ENCODE peak calls at places on chromosomes 13 and 19, in eight cellular contexts. One of them, this sample, is unnamed. For H3K4me1, the result is how much of the 10 kb centered on the place peaks cover.

GRCh38 chr13:18952225-18953016 is 229.2 kb downstream of the TUBA3C start:
- DNase-seq in GM23248: no peak
- DNase-seq in right lobe of liver: no peak
- DNase-seq in lower lobe of right lung: no peak
- DNase-seq in CD8-positive, alpha-beta memory T cell: no peak
- DNase-seq in upper lobe of left lung: peak
- DNase-seq in heart left ventricle: no peak
- DNase-seq in iPS DF 6.9: no peak
- DNase-seq in this sample: no peak

GRCh38 chr13:48630291-48630690 is 23.4 kb upstream of the CYSLTR2 start:
- DNase-seq in GM23248: no peak
- DNase-seq in right lobe of liver: no peak
- DNase-seq in lower lobe of right lung: no peak
- DNase-seq in CD8-positive, alpha-beta memory T cell: no peak
- DNase-seq in upper lobe of left lung: no peak
- DNase-seq in heart left ventricle: no peak
- DNase-seq in iPS DF 6.9: no peak
- DNase-seq in this sample: no peak

GRCh38 chr19:13959962-13960862 is 7.9 kb downstream of the DCAF15 start:
- DNase-seq in GM23248: peak
- DNase-seq in right lobe of liver: no peak
- DNase-seq in lower lobe of right lung: no peak
- DNase-seq in CD8-positive, alpha-beta memory T cell: no peak
- DNase-seq in upper lobe of left lung: peak
- DNase-seq in heart left ventricle: no peak
- DNase-seq in iPS DF 6.9: no peak
- DNase-seq in this sample: no peak

GRCh38 chr13:43405457-43405856 is 381.3 kb downstream of the ENOX1 start:
- DNase-seq in GM23248: peak
- DNase-seq in right lobe of liver: no peak
- DNase-seq in lower lobe of right lung: no peak
- DNase-seq in CD8-positive, alpha-beta memory T cell: no peak
- DNase-seq in upper lobe of left lung: no peak
- DNase-seq in heart left ventricle: no peak
- DNase-seq in iPS DF 6.9: no peak
- DNase-seq in this sample: no peak

GRCh38 chr13:112545866-112546265 is 42.1 kb downstream of the TUBGCP3 start:
- DNase-seq in GM23248: peak
- DNase-seq in right lobe of liver: no peak
- DNase-seq in lower lobe of right lung: no peak
- DNase-seq in CD8-positive, alpha-beta memory T cell: no peak
- DNase-seq in upper lobe of left lung: no peak
- DNase-seq in heart left ventricle: no peak
- DNase-seq in iPS DF 6.9: no peak
- DNase-seq in this sample: no peak

GRCh38 chr13:20127563-20128458 is 33.0 kb downstream of the GJA3 start:
- DNase-seq in GM23248: peak
- DNase-seq in right lobe of liver: peak
- DNase-seq in lower lobe of right lung: peak
- DNase-seq in CD8-positive, alpha-beta memory T cell: no peak
- DNase-seq in upper lobe of left lung: peak
- DNase-seq in heart left ventricle: peak
- DNase-seq in iPS DF 6.9: no peak
- DNase-seq in this sample: peak

GRCh38 chr13:38702609-38703008 is 15.7 kb downstream of the FREM2 start:
- DNase-seq in GM23248: no peak
- DNase-seq in right lobe of liver: no peak
- DNase-seq in lower lobe of right lung: no peak
- DNase-seq in CD8-positive, alpha-beta memory T cell: no peak
- DNase-seq in upper lobe of left lung: no peak
- DNase-seq in heart left ventricle: no peak
- DNase-seq in iPS DF 6.9: no peak
- DNase-seq in this sample: no peak

GRCh38 chr13:100333141-100333540 is 244.2 kb downstream of the PCCA start:
- DNase-seq in GM23248: no peak
- DNase-seq in right lobe of liver: no peak
- DNase-seq in lower lobe of right lung: no peak
- DNase-seq in CD8-positive, alpha-beta memory T cell: no peak
- DNase-seq in upper lobe of left lung: no peak
- DNase-seq in heart left ventricle: no peak
- DNase-seq in iPS DF 6.9: no peak
- DNase-seq in this sample: no peak

GRCh38 chr13:100075700-100076587 is 12.9 kb upstream of the PCCA start:
- DNase-seq in GM23248: peak
- DNase-seq in right lobe of liver: peak
- DNase-seq in lower lobe of right lung: no peak
- DNase-seq in CD8-positive, alpha-beta memory T cell: no peak
- DNase-seq in upper lobe of left lung: no peak
- DNase-seq in heart left ventricle: no peak
- DNase-seq in iPS DF 6.9: no peak
- DNase-seq in this sample: no peak

GRCh38 chr19:29263305-29264080 is 50.5 kb upstream of the UQCRFS1 start:
- DNase-seq in GM23248: peak
- DNase-seq in right lobe of liver: no peak
- DNase-seq in lower lobe of right lung: no peak
- DNase-seq in CD8-positive, alpha-beta memory T cell: peak
- DNase-seq in upper lobe of left lung: no peak
- DNase-seq in heart left ventricle: no peak
- DNase-seq in iPS DF 6.9: peak
- DNase-seq in this sample: peak

GRCh38 chr19:5694952-5695648 is 5.0 kb downstream of the RPL36 start:
- DNase-seq in GM23248: no peak
- DNase-seq in right lobe of liver: no peak
- DNase-seq in lower lobe of right lung: no peak
- DNase-seq in CD8-positive, alpha-beta memory T cell: no peak
- DNase-seq in upper lobe of left lung: no peak
- DNase-seq in heart left ventricle: no peak
- DNase-seq in iPS DF 6.9: no peak
- DNase-seq in this sample: no peak

GRCh38 chr13:79830945-79831344 is 350.0 kb downstream of the NDFIP2 start:
- DNase-seq in GM23248: no peak
- DNase-seq in right lobe of liver: no peak
- DNase-seq in lower lobe of right lung: no peak
- DNase-seq in CD8-positive, alpha-beta memory T cell: no peak
- DNase-seq in upper lobe of left lung: no peak
- DNase-seq in heart left ventricle: no peak
- DNase-seq in iPS DF 6.9: no peak
- DNase-seq in this sample: no peak

GRCh38 chr13:42380420-42381164 is 108.6 kb downstream of the AKAP11 start:
- DNase-seq in GM23248: no peak
- DNase-seq in right lobe of liver: no peak
- DNase-seq in lower lobe of right lung: no peak
- DNase-seq in CD8-positive, alpha-beta memory T cell: no peak
- DNase-seq in upper lobe of left lung: no peak
- DNase-seq in heart left ventricle: no peak
- DNase-seq in iPS DF 6.9: no peak
- DNase-seq in this sample: no peak

GRCh38 chr19:39156891-39157230 is 31.3 kb downstream of the PAK4 start:
- DNase-seq in GM23248: no peak
- DNase-seq in right lobe of liver: no peak
- DNase-seq in lower lobe of right lung: no peak
- DNase-seq in CD8-positive, alpha-beta memory T cell: no peak
- DNase-seq in upper lobe of left lung: no peak
- DNase-seq in heart left ventricle: no peak
- DNase-seq in iPS DF 6.9: no peak
- DNase-seq in this sample: no peak
- H3K4me1 ChIP-seq in GM23248: under half
- H3K4me1 ChIP-seq in right lobe of liver: under half
- H3K4me1 ChIP-seq in lower lobe of right lung: half or more
- H3K4me1 ChIP-seq in CD8-positive, alpha-beta memory T cell: under half
- H3K4me1 ChIP-seq in upper lobe of left lung: half or more
- H3K4me1 ChIP-seq in heart left ventricle: under half
- H3K4me1 ChIP-seq in iPS DF 6.9: under half
- H3K4me1 ChIP-seq in this sample: under half

DNA sequence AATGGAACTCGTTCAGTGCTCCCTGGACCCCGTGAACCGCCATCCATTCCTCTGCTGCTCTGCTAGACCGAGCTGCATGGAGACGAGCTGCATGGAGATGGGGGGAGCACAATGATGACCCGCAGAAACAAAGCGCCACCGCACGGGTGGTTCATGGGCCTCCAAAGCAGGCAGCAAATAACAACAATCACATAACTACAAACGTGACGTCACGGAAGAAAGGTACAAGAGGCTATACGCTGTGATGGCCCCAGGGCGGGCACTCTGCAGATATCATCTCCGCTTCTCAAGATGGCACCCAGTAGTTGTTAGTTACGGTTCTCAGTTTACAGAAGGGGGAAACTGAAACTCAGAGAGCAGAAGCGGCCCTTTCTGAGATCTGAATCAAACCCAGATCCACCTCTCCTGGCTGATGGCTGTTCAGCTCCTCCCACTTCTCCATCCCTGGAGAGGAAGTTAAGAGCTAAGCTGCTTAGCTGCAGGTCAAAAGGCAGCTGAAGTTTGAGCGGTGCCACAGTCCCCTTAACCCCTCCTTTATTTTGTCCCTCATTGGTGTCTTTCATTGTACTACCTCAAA is 1.7 kb downstream of the ATP13A1 start:
- DNase-seq in GM23248: peak
- DNase-seq in right lobe of liver: no peak
- DNase-seq in lower lobe of right lung: peak
- DNase-seq in CD8-positive, alpha-beta memory T cell: peak
- DNase-seq in upper lobe of left lung: no peak
- DNase-seq in heart left ventricle: no peak
- DNase-seq in iPS DF 6.9: no peak
- DNase-seq in this sample: peak
- H3K4me3 ChIP-seq in GM23248: peak
- H3K4me3 ChIP-seq in right lobe of liver: no peak
- H3K4me3 ChIP-seq in lower lobe of right lung: peak
- H3K4me3 ChIP-seq in CD8-positive, alpha-beta memory T cell: peak
- H3K4me3 ChIP-seq in upper lobe of left lung: no peak
- H3K4me3 ChIP-seq in heart left ventricle: peak
- H3K4me3 ChIP-seq in iPS DF 6.9: no peak
- H3K4me3 ChIP-seq in this sample: peak

GRCh38 chr13:32309312-32309711 is 5.9 kb downstream of the ZAR1L start:
- DNase-seq in GM23248: no peak
- DNase-seq in right lobe of liver: no peak
- DNase-seq in lower lobe of right lung: no peak
- DNase-seq in CD8-positive, alpha-beta memory T cell: no peak
- DNase-seq in upper lobe of left lung: no peak
- DNase-seq in heart left ventricle: no peak
- DNase-seq in iPS DF 6.9: no peak
- DNase-seq in this sample: no peak
- H3K27ac ChIP-seq in GM23248: peak
- H3K27ac ChIP-seq in right lobe of liver: no peak
- H3K27ac ChIP-seq in lower lobe of right lung: no peak
- H3K27ac ChIP-seq in CD8-positive, alpha-beta memory T cell: no peak
- H3K27ac ChIP-seq in upper lobe of left lung: no peak
- H3K27ac ChIP-seq in heart left ventricle: no peak
- H3K27ac ChIP-seq in iPS DF 6.9: no peak
- H3K27ac ChIP-seq in this sample: no peak

DNA sequence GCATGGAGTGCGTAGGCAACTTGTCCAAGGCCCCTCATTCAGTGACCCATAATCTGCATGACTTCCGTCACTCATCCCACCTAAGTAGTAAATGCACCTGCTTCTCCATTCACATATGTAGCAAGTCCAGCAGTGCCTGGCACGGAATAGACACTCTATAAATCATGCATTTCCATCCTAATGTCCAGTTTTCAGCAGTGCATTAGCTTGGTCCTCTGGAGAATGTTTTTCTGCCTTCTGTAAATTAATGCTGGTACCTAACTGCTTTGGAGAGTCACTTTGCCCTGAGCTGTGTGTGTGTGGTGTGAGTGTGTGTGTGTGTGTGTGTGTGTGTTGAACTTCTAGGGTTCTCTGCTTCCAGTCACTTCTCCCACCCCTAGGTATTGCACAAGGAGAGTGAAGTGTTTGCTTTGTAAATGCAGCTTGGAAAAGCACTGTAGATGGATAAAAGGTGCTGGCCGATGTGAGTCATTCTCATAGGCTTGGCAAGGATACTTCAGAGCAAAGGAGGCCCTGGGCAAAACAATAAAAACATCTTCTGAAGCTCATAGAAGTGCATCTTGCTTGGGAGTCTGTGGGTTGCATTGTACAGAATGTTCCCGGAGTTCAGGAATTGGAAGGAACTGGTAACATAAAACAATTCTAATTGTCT is 181.8 kb downstream of the KATNAL1 start:
- DNase-seq in GM23248: peak
- DNase-seq in right lobe of liver: no peak
- DNase-seq in lower lobe of right lung: no peak
- DNase-seq in CD8-positive, alpha-beta memory T cell: no peak
- DNase-seq in upper lobe of left lung: no peak
- DNase-seq in heart left ventricle: no peak
- DNase-seq in iPS DF 6.9: no peak
- DNase-seq in this sample: no peak
- H3K4me1 ChIP-seq in GM23248: under half
- H3K4me1 ChIP-seq in right lobe of liver: under half
- H3K4me1 ChIP-seq in lower lobe of right lung: under half
- H3K4me1 ChIP-seq in CD8-positive, alpha-beta memory T cell: under half
- H3K4me1 ChIP-seq in upper lobe of left lung: under half
- H3K4me1 ChIP-seq in heart left ventricle: under half
- H3K4me1 ChIP-seq in iPS DF 6.9: under half
- H3K4me1 ChIP-seq in this sample: under half

DNA sequence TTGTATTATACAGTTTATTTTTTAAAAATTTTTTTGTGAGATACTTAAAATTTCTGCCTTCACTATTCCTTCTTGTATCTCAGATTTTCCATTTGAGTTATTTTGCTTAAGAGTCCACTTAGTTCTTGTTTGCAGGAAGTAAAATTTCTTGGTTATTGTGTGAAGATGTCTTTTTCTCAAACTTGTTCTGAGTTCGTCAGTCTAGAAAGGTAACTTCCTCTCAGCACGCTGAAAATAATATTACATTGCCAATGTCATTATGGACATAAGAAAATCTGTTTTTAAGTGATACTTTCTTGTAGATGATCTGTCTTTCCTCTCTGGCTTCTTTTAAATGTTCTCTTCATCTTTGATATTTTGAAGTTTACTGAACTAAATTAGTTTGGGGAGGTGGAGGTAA is 731.7 kb upstream of the GPC6 start:
- DNase-seq in GM23248: no peak
- DNase-seq in right lobe of liver: no peak
- DNase-seq in lower lobe of right lung: no peak
- DNase-seq in CD8-positive, alpha-beta memory T cell: no peak
- DNase-seq in upper lobe of left lung: no peak
- DNase-seq in heart left ventricle: no peak
- DNase-seq in iPS DF 6.9: no peak
- DNase-seq in this sample: no peak
- H3K4me3 ChIP-seq in GM23248: no peak
- H3K4me3 ChIP-seq in right lobe of liver: no peak
- H3K4me3 ChIP-seq in lower lobe of right lung: no peak
- H3K4me3 ChIP-seq in CD8-positive, alpha-beta memory T cell: no peak
- H3K4me3 ChIP-seq in upper lobe of left lung: no peak
- H3K4me3 ChIP-seq in heart left ventricle: no peak
- H3K4me3 ChIP-seq in iPS DF 6.9: no peak
- H3K4me3 ChIP-seq in this sample: no peak

DNA sequence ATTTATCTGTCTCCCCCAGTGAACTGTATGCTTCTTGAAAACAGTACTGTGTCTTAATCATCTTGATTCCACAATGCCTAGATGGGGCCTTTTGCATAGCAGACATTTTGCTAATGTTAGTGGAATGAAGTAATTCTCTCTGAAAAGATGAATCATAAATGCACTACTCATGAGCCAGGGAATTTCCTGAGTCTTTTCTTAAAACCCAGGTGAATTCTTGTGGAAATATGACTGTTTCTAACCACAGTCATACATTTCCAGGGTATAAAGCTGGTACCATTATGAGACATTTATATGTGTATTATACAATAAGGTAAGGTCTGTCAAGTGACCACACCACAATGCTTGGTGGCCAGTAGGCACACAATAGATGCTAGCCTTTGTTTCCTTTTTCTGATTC is 5.5 kb upstream of the KCTD4 start:
- DNase-seq in GM23248: peak
- DNase-seq in right lobe of liver: no peak
- DNase-seq in lower lobe of right lung: no peak
- DNase-seq in CD8-positive, alpha-beta memory T cell: no peak
- DNase-seq in upper lobe of left lung: no peak
- DNase-seq in heart left ventricle: no peak
- DNase-seq in iPS DF 6.9: no peak
- DNase-seq in this sample: no peak
- H3K27ac ChIP-seq in GM23248: peak
- H3K27ac ChIP-seq in right lobe of liver: no peak
- H3K27ac ChIP-seq in lower lobe of right lung: no peak
- H3K27ac ChIP-seq in CD8-positive, alpha-beta memory T cell: no peak
- H3K27ac ChIP-seq in upper lobe of left lung: peak
- H3K27ac ChIP-seq in heart left ventricle: peak
- H3K27ac ChIP-seq in iPS DF 6.9: no peak
- H3K27ac ChIP-seq in this sample: no peak